ENCODE peak calls at places on chromosomes 4 and X, in eight cellular contexts. L is bronchial epithelial cell; Y is left lung; A is nephron progenitor cell; Q is tibial artery; U is CD8-positive, alpha-beta T cell; P is A549; X is AG04450. S is an unnamed sample.

GRCh38 chr4:86554641-86555040 is 39.5 kb upstream of the PTPN13 start:
- DNase-seq in Q (no peak), A (no peak), Y (no peak), P (no peak), U (no peak), L (no peak), X (no peak), S (no peak)

GRCh38 chr4:153535735-153536494 is 69.8 kb downstream of the TMEM131L start:
- DNase-seq in Y (no peak), A (no peak), X (no peak), L (no peak), P (no peak), Q (no peak), U (no peak), S (no peak)

GRCh38 chr4:189146994-189147929 is 793.4 kb upstream of the FRG1 start:
- DNase-seq in P (peak; percentile 18), A (no peak), L (no peak), X (no peak), Q (no peak), U (no peak), Y (no peak), S (no peak)

GRCh38 chr4:169723207-169723606 is 34.5 kb downstream of the HPF1 start:
- DNase-seq in Y (no peak), L (no peak), Q (no peak), U (no peak), X (no peak), P (peak; percentile 31), A (no peak), S (no peak)

GRCh38 chrX:155876704-155877103 is 4.4 kb upstream of the VAMP7 start:
- DNase-seq in Q (no peak), X (no peak), U (no peak), Y (no peak), A (no peak), L (no peak), P (no peak), S (no peak)

GRCh38 chr4:5751918-5752802 is 41.2 kb downstream of the EVC start:
- DNase-seq in L (no peak), Q (peak; percentile 34), U (no peak), X (no peak), A (peak; percentile 23), Y (no peak), P (no peak), S (no peak)

GRCh38 chr4:56874918-56875317 is 32.8 kb upstream of the REST start:
- DNase-seq in A (no peak), U (no peak), Q (no peak), P (no peak), X (no peak), Y (no peak), L (no peak), S (no peak)

GRCh38 chr4:48692897-48693296 is 87.2 kb downstream of the FRYL start:
- DNase-seq in Q (no peak), Y (no peak), X (no peak), U (no peak), L (no peak), P (no peak), A (no peak), S (no peak)

GRCh38 chr4:67608047-67608446 is 49.5 kb downstream of the STAP1 start:
- DNase-seq in U (no peak), Q (no peak), P (no peak), L (no peak), X (no peak), Y (no peak), A (no peak), S (no peak)

GRCh38 chr4:3311489-3312171 is 18.8 kb downstream of the RGS12 start:
- DNase-seq in Y (no peak), P (no peak), X (no peak), L (peak; percentile 88), A (no peak), Q (peak; percentile 39), U (peak; percentile 27), S (no peak)

GRCh38 chrX:40496728-40497127 is 84.0 kb upstream of the ATP6AP2 start:
- DNase-seq in A (no peak), L (no peak), U (no peak), Q (no peak), Y (no peak), P (no peak), X (peak; percentile 16), S (no peak)

GRCh38 chr4:69760455-69760854 is at the start of gene SULT1B1:
- DNase-seq in L (peak; percentile 46), Y (peak; percentile 15), U (peak; percentile 72), X (peak; percentile 2), P (no peak), A (no peak), Q (no peak), S (peak; percentile 36)

GRCh38 chr4:8177956-8178355 is 19.3 kb upstream of the ABLIM2 start:
- DNase-seq in P (no peak), L (no peak), U (no peak), Q (no peak), Y (no peak), X (no peak), A (no peak), S (no peak)

GRCh38 chr4:125750827-125751466 is 436.2 kb downstream of the FAT4 start:
- DNase-seq in Y (no peak), Q (no peak), U (no peak), L (no peak), X (no peak), P (peak; percentile 68), A (no peak), S (no peak)

GRCh38 chr4:22483551-22483981 is 32.3 kb downstream of the ADGRA3 start:
- DNase-seq in L (peak; percentile 97), X (peak; percentile 70), P (no peak), Q (no peak), Y (no peak), U (no peak), A (no peak), S (no peak)

GRCh38 chr4:54779797-54780196 is 122.0 kb downstream of the KIT start:
- DNase-seq in P (no peak), L (no peak), X (no peak), Q (no peak), A (no peak), Y (no peak), U (no peak), S (no peak)

GRCh38 chr4:3074846-3075651 is 568 bp downstream of the HTT start:
- DNase-seq in U (peak; percentile 51), P (peak; percentile 54), X (no peak), L (peak; percentile 57), Q (peak; percentile 73), Y (peak; percentile 87), A (peak; percentile 82), S (peak; percentile 32)

GRCh38 chr4:138904793-138905192 is 110.8 kb upstream of the NOCT start:
- DNase-seq in Y (no peak), Q (no peak), U (no peak), X (no peak), P (no peak), L (no peak), A (no peak), S (no peak)

GRCh38 chr4:74758521-74758920 is 35.8 kb downstream of the BTC start:
- DNase-seq in L (no peak), P (no peak), A (no peak), Y (no peak), X (no peak), U (no peak), Q (no peak), S (no peak)

GRCh38 chr4:130043796-130044195 is 947.8 kb downstream of the C4orf33 start:
- DNase-seq in L (no peak), A (no peak), Q (no peak), X (no peak), U (no peak), P (peak; percentile 43), Y (no peak), S (no peak)

GRCh38 chr4:47704693-47705325 is 133.1 kb downstream of the CORIN start:
- DNase-seq in P (peak; percentile 30), L (peak; percentile 41), Q (no peak), A (peak; percentile 48), X (peak; percentile 7), Y (no peak), U (no peak), S (no peak)

GRCh38 chrX:26783512-26784225 is 567.7 kb downstream of the MAGEB5 start:
- DNase-seq in A (peak; percentile 27), Y (peak; percentile 8), L (peak; percentile 0), U (no peak), X (no peak), P (peak; percentile 40), Q (no peak), S (no peak)

GRCh38 chr4:169404959-169405358 is 134.2 kb upstream of the SH3RF1 start:
- DNase-seq in U (no peak), Q (no peak), P (peak; percentile 19), X (no peak), A (no peak), L (peak; percentile 91), Y (no peak), S (no peak)

GRCh38 chrX:120755066-120755846 is 120.4 kb downstream of the CT47B1 start:
- DNase-seq in L (no peak), U (no peak), A (no peak), P (no peak), Y (no peak), X (no peak), Q (no peak), S (no peak)

GRCh38 chr4:149835280-149835679 is 19.6 kb upstream of the IQCM start:
- DNase-seq in P (no peak), Q (no peak), L (no peak), Y (peak; percentile 61), U (no peak), A (no peak), X (no peak), S (no peak)
- TF ChIP-seq CTCF in P (no peak), Q (no peak), L (no peak), Y (no peak), U (no peak), A (no peak), X (no peak), S (no peak)

GRCh38 chr4:163535657-163536056 is 41.2 kb downstream of the TMA16 start:
- DNase-seq in L (no peak), Q (no peak), Y (no peak), P (no peak), U (no peak), A (no peak), X (no peak), S (no peak)
- TF ChIP-seq CTCF in L (no peak), Q (no peak), Y (no peak), P (no peak), U (no peak), A (no peak), X (peak; percentile 32), S (no peak)

GRCh38 chr4:23782778-23783455 is 106.9 kb downstream of the PPARGC1A start:
- DNase-seq in U (no peak), P (no peak), A (no peak), L (no peak), Q (no peak), Y (no peak), X (no peak), S (no peak)
- TF ChIP-seq CTCF in U (no peak), P (no peak), A (no peak), L (no peak), Q (no peak), Y (no peak), X (no peak), S (no peak)

DNA sequence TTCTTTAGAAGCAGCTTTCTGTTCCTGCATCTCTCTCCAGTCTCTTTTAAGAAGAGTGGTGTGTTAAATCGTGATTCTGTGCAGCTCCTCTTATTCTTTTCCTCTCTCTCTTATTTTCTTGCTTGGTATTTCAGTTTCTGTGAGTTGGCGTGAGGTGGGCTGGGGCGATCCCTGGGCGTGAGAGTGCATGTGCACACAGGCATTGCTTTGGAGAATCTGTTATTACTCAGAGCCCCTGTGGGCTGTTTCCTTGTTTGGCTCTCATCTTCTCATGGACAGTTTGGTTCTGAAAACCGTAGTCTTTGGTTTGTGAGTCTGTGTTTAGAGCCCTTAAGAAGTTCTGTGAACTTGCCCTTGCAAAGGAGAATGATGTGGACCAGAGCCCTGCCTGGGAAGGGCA is 97.2 kb upstream of the CLNK start:
- DNase-seq in Q (no peak), U (no peak), X (no peak), P (no peak), A (no peak), L (peak; percentile 69), Y (no peak), S (no peak)
- TF ChIP-seq CTCF in Q (no peak), U (no peak), X (no peak), P (no peak), A (no peak), L (no peak), Y (no peak), S (no peak)